ENCODE peak calls at places on chromosomes 2 and 18, in six cellular contexts. O is SK-N-SH, L is K562, Y is HCT116, B is H1, G is HepG2. R is an unnamed sample.

GRCh38 chr2:113878743-113879142 is 11.1 kb upstream of the ACTR3 start:
- DNase-seq in O (peak; percentile 17), L (no peak), Y (no peak), B (no peak), G (no peak), R (no peak)

GRCh38 chr2:212537311-212538155 is 1.1 kb downstream of the ERBB4 start:
- DNase-seq in O (peak; percentile 69), L (no peak), Y (no peak), B (no peak), G (no peak), R (no peak)

GRCh38 chr18:25727281-25727680 is 363.1 kb downstream of the SS18 start:
- DNase-seq in O (no peak), L (no peak), Y (no peak), B (no peak), G (no peak), R (no peak)

GRCh38 chr2:128395196-128395595 is 76.5 kb upstream of the HS6ST1 start:
- DNase-seq in O (peak; percentile 17), L (no peak), Y (no peak), B (no peak), G (no peak), R (no peak)

GRCh38 chr2:72090271-72090720 is 57.4 kb downstream of the CYP26B1 start:
- DNase-seq in O (no peak), L (peak; percentile 23), Y (no peak), B (no peak), G (no peak), R (no peak)

GRCh38 chr2:143121957-143122356 is 7.3 kb upstream of the ARHGAP15 start:
- DNase-seq in O (no peak), L (no peak), Y (no peak), B (no peak), G (no peak), R (no peak)

GRCh38 chr18:76847926-76848325 is 25.6 kb downstream of the ZNF236 start:
- DNase-seq in O (no peak), L (peak; percentile 5), Y (peak; percentile 12), B (peak; percentile 23), G (peak; percentile 14), R (no peak)

GRCh38 chr2:192194065-192194865 is 468 bp downstream of the TMEFF2 start:
- DNase-seq in O (no peak), L (no peak), Y (no peak), B (no peak), G (no peak), R (no peak)

GRCh38 chr18:46566111-46566510 is 90.9 kb downstream of the LOXHD1 start:
- DNase-seq in O (no peak), L (no peak), Y (no peak), B (no peak), G (no peak), R (no peak)

GRCh38 chr2:5364361-5364760 is 327.8 kb upstream of the SOX11 start:
- DNase-seq in O (no peak), L (no peak), Y (no peak), B (no peak), G (no peak), R (no peak)

GRCh38 chr18:79749251-79750191 is 48.2 kb upstream of the KCNG2 start:
- DNase-seq in O (no peak), L (no peak), Y (no peak), B (no peak), G (no peak), R (no peak)
- TF ChIP-seq JUND in O (no peak), L (no peak), Y (no peak), B (no peak), G (no peak), R (no peak)

DNA sequence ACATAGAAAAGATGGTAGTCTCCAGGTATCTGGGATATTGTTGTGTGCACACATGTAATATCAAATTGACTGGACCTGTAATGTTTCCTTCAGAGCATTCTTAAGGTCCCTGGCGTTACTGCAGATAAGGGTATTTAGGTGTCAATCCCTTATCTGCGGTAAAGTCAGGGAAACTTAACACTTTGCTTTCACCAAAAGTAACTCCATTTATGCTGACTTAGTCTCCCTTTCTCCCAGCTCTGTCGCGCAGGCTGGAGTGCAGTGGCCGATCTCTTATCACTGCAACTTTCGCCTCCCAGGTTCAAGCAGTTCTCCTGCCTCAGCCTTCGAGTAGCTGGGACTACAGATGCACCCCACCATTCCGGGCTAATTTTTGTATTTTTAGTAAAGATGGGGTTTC is 1.8 kb downstream of the CNNM3 start:
- DNase-seq in O (no peak), L (peak; percentile 61), Y (no peak), B (no peak), G (no peak), R (no peak)
- TF ChIP-seq JUND in O (no peak), L (no peak), Y (no peak), B (no peak), G (no peak), R (no peak)

GRCh38 chr18:31946305-31947046 is 3.5 kb upstream of the TRAPPC8 start:
- DNase-seq in O (no peak), L (no peak), Y (no peak), B (peak; percentile 27), G (no peak), R (no peak)

GRCh38 chr18:31942999-31943894 is at the start of gene TRAPPC8:
- DNase-seq in O (peak; percentile 97), L (peak; percentile 99), Y (peak; percentile 96), B (peak; percentile 93), G (peak; percentile 98), R (peak; percentile 98)

GRCh38 chr18:31941010-31941809 is 1.7 kb downstream of the TRAPPC8 start:
- DNase-seq in O (no peak), L (no peak), Y (no peak), B (no peak), G (peak; percentile 6), R (no peak)

GRCh38 chr18:31943895-31944816 is 1.2 kb upstream of the TRAPPC8 start:
- DNase-seq in O (no peak), L (peak; percentile 41), Y (no peak), B (no peak), G (no peak), R (no peak)

GRCh38 chr18:31942301-31942998 is 478 bp downstream of the TRAPPC8 start:
- DNase-seq in O (peak; percentile 58), L (peak; percentile 76), Y (no peak), B (no peak), G (no peak), R (peak; percentile 18)
- TF ChIP-seq JUND in O (no peak), L (no peak), Y (no peak), B (no peak), G (no peak), R (no peak)

GRCh38 chr2:177552414-177553175 is 160.0 kb downstream of the AGPS start:
- DNase-seq in O (peak; percentile 88), L (peak; percentile 95), Y (peak; percentile 70), B (peak; percentile 80), G (peak; percentile 89), R (peak; percentile 69)
- TF ChIP-seq JUND in O (no peak), L (peak; percentile 42), Y (no peak), B (no peak), G (no peak), R (no peak)

R was measured in T47D.